ENCODE peak calls at places on chromosomes 5 and 9, in six cellular contexts. Z is A549, X is HCT116, K is spleen, L is stomach, V is right lobe of liver. U is an unnamed sample.

GRCh38 chr5:82522912-82523311 is 244.8 kb upstream of the RPS23 start:
- DNase-seq in Z (no peak), K (no peak), V (no peak), X (no peak), L (no peak), U (no peak)

GRCh38 chr5:55692509-55692908 is 19.6 kb downstream of the SLC38A9 start:
- DNase-seq in Z (no peak), L (no peak), K (no peak), V (no peak), X (no peak), U (no peak)

GRCh38 chr9:113621309-113621791 is 157.8 kb downstream of the RGS3 start:
- DNase-seq in X (no peak), V (peak; percentile 50), K (peak; percentile 73), L (no peak), Z (no peak), U (no peak)

GRCh38 chr9:121609845-121610637 is 41.4 kb upstream of the DAB2IP start:
- DNase-seq in Z (peak; percentile 83), V (peak; percentile 82), L (peak; percentile 66), X (peak; percentile 62), K (no peak), U (no peak)

GRCh38 chr5:78677777-78678668 is 29.5 kb upstream of the LHFPL2 start:
- DNase-seq in L (no peak), V (no peak), Z (peak; percentile 45), K (no peak), X (peak; percentile 69), U (peak; percentile 19)

GRCh38 chr5:19676895-19677294 is 311.1 kb downstream of the CDH18 start:
- DNase-seq in Z (no peak), K (no peak), V (no peak), X (no peak), L (no peak), U (no peak)

GRCh38 chr5:112846556-112846955 is 14.5 kb upstream of the SRP19 start:
- DNase-seq in Z (no peak), V (no peak), L (no peak), X (no peak), K (no peak), U (no peak)

GRCh38 chr9:119963798-119964372 is 594.6 kb upstream of the BRINP1 start:
- DNase-seq in V (no peak), X (peak; percentile 33), K (no peak), Z (peak; percentile 68), L (peak; percentile 25), U (no peak)

GRCh38 chr5:176947847-176948246 is 48.7 kb upstream of the HK3 start:
- DNase-seq in X (no peak), K (no peak), V (no peak), L (no peak), Z (no peak), U (no peak)
- TF ChIP-seq POLR2A in X (no peak), K (no peak), V (no peak), L (no peak), Z (no peak), U (no peak)

GRCh38 chr9:111658943-111659342 is 2.5 kb upstream of the GNG10 start:
- DNase-seq in L (no peak), X (no peak), K (no peak), V (no peak), Z (no peak), U (peak; percentile 6)

GRCh38 chr9:111661802-111662491 is 542 bp downstream of the GNG10 start:
- DNase-seq in V (peak; percentile 57), L (peak; percentile 30), Z (peak; percentile 22), X (no peak), K (peak; percentile 88), U (peak; percentile 68)

GRCh38 chr9:111659706-111660105 is 1.7 kb upstream of the GNG10 start:
- DNase-seq in X (no peak), Z (no peak), K (no peak), L (no peak), V (no peak), U (no peak)

GRCh38 chr9:111662851-111663823 is 1.7 kb downstream of the GNG10 start:
- DNase-seq in Z (no peak), X (no peak), V (no peak), K (no peak), L (no peak), U (peak; percentile 7)

DNA sequence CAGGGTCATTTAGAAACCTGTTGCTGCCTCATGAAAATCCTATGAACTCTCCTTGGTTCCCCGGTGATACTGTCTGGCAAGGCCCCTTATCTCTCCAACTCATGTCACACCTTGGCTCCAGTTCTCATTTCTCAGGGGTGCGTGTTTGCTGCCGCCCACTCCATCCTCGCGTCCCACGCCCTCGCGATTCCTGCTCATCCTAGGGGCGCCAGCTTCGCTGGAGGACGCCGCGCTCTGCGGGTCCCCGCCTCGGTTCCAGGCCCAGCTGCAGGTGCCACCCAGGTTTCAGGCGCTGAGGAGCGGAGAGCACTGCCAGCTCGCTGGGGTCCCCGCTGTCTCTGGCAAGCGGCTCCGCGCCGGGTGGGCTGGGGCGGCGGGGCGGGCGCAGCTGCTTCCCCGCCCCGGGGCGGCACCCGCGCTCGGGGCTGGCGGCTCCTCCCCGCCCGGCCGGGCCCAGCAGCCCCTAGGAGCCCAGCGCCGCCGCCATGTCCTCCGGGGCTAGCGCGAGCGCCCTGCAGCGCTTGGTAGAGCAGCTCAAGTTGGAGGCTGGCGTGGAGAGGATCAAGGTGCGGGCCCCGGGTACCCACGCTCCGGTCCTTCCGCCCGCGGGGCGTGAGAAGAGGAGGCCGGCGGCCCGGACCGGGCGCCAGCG is at the start of gene GNG10:
- DNase-seq in V (peak; percentile 77), L (peak; percentile 62), X (no peak), K (peak; percentile 95), Z (peak; percentile 54), U (peak; percentile 73)
- TF ChIP-seq POLR2A in V (peak; percentile 59), L (no peak), X (no peak), K (no peak), Z (peak; percentile 61), U (no peak)

GRCh38 chr5:16492398-16493175 is 27.0 kb upstream of the ZNF622 start:
- DNase-seq in X (no peak), L (peak; percentile 44), Z (peak; percentile 70), K (no peak), V (no peak), U (no peak)
- TF ChIP-seq POLR2A in X (no peak), L (no peak), Z (no peak), K (no peak), V (no peak), U (no peak)

GRCh38 chr9:27653246-27653645 is 80.0 kb upstream of the C9orf72 start:
- DNase-seq in K (no peak), X (no peak), Z (no peak), L (no peak), V (no peak), U (no peak)

GRCh38 chr9:27655454-27655853 is 82.2 kb upstream of the C9orf72 start:
- DNase-seq in Z (no peak), V (no peak), L (no peak), X (no peak), K (no peak), U (no peak)

GRCh38 chr9:27660148-27660547 is 86.9 kb upstream of the C9orf72 start:
- DNase-seq in L (no peak), V (no peak), K (no peak), X (no peak), Z (no peak), U (no peak)

DNA sequence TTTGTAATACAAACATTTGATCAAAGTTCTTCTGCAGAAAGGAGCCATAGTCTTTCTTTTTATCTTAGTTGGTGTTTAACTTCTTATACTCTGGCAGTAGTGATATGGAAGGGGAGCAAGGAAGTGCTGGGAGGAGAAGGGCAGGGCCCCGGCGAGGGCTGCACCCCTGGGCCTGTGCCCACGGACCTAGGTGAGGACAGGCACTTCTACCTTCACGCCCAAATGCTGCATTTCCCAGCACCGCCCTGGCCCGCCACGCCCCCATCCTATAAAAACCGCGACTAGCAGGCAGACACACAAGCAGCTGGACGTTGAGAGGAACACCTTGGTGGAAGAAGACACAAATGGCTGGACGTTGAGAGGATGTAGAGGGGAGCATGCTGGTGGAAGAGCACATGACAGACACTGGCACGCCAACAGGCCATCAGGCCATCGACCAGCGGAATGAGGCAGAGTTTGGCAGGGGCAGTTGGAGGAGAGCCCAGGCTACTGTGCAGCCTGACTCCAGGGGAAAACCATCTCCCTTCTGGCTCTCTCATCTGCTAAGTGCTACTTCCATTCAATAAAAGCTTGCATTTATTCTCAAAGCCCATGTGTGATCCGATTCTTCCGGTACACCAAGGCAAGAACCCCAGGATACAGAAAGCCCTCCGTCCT is 81.5 kb upstream of the C9orf72 start:
- DNase-seq in Z (no peak), K (no peak), V (no peak), X (no peak), L (peak; percentile 68), U (no peak)
- TF ChIP-seq POLR2A in Z (no peak), K (no peak), V (no peak), X (no peak), L (no peak), U (no peak)

DNA sequence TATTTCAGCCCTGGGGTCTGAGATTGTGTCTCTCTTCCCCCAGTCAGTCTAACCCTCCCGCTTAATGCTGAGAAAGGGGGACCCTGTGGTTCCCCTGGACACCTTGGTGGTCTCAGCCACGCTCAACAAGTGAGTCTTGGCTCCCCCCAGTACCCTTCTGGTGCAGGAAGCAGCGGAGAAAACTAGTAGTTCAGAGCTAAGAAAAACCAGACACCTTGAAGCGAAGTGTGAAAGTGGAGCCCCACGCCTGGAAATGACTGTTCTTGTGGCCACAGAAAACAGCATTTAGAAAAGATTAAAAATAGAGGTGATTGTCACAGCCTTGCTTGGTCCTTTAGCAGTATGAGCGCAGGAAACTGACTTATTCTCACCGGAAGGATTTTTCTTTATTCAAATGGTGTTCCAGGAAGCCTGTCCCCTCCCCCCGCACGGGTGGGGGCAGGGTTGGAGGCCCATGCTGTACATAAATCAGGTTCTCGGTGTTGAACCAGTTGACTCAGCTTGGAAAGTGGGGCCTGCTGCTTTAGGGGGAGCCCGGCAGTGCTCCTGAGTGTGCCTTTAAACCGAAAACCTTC is 8.1 kb downstream of the ARPC5L start:
- DNase-seq in X (no peak), Z (no peak), V (peak; percentile 65), L (peak; percentile 60), K (peak; percentile 92), U (peak; percentile 39)
- TF ChIP-seq POLR2A in X (no peak), Z (no peak), V (peak; percentile 39), L (no peak), K (peak; percentile 29), U (no peak)

DNA sequence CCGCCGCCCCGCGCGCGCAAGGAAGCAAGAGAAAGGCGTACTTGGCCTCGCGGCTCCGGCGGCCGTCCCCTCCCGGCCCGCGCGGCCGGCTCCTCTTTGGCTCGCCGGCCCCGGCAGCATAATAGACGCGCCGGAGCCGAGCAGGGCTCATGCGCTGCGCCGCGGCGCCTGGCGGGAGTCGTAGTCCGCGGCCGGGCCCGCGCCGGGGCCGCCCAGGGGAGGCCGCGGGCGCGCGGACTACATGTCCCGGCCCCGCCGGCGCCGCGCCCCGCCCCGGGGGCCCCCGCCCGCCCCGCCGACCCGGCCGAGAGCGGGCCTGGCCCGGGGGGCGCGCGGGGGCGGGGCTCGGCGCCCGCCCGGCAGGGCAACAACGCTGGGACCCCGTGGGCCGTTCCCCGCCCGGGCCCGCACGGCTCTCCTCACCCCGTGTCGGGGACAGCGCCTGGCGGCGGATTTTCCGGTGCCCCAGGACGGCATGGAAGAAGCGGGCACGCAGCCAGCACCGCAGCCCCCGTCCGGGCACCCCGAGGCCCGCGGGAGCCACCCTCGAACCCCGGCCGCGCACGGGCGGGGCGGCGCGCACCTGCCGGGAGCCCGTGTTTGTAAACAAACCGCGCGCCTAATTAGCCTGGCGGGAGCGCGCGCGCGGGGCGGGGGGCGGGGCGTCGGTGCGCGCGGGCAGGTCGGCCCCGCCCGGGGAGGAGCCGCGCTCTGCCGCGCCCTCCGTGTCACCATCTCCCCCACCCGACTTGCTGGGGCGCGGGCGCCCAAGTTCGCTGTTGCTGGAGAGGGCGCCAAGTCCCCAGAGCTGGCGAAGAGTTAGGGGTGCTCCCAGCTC is at the start of gene BRD3:
- DNase-seq in Z (peak; percentile 88), X (peak; percentile 71), L (peak; percentile 91), K (peak; percentile 96), V (peak; percentile 89), U (peak; percentile 95)
- TF ChIP-seq POLR2A in Z (peak; percentile 70), X (peak; percentile 66), L (no peak), K (peak; percentile 61), V (peak; percentile 81), U (peak; percentile 38)